ENCODE peak calls at places on chromosome 10, in five cellular contexts. One of them, this sample, is unnamed. For H3K36me3, the result is how much of the 10 kb centered on the place peaks cover.

GRCh38 chr10:93061594-93062498 is 1.2 kb downstream of the CYP26C1 start:
- DNase-seq in GM23338: peak
- DNase-seq in PC-9: no peak
- DNase-seq in GM23248: peak
- DNase-seq in PC-3: no peak
- DNase-seq in this sample: no peak

GRCh38 chr10:293636-294035 is 158.4 kb downstream of the ZMYND11 start:
- DNase-seq in GM23248: no peak
- DNase-seq in GM23338: no peak
- DNase-seq in PC-9: no peak
- DNase-seq in PC-3: no peak
- DNase-seq in this sample: no peak

GRCh38 chr10:93818086-93818485 is 60.4 kb downstream of the LGI1 start:
- DNase-seq in PC-3: no peak
- DNase-seq in GM23248: no peak
- DNase-seq in PC-9: no peak
- DNase-seq in GM23338: no peak
- DNase-seq in this sample: no peak

GRCh38 chr10:51910596-51910995 is 211.2 kb upstream of the CSTF2T start:
- DNase-seq in GM23248: no peak
- DNase-seq in GM23338: peak
- DNase-seq in PC-9: no peak
- DNase-seq in PC-3: no peak
- DNase-seq in this sample: no peak

GRCh38 chr10:2798340-2798739 is 269.0 kb upstream of the PFKP start:
- DNase-seq in PC-9: no peak
- DNase-seq in GM23338: peak
- DNase-seq in PC-3: no peak
- DNase-seq in GM23248: no peak
- DNase-seq in this sample: no peak

GRCh38 chr10:17200035-17200884 is 1.2 kb downstream of the TRDMT1 start:
- DNase-seq in GM23338: no peak
- DNase-seq in PC-3: no peak
- DNase-seq in PC-9: no peak
- DNase-seq in GM23248: peak
- DNase-seq in this sample: no peak

GRCh38 chr10:86652361-86653202 is 1.8 kb upstream of the OPN4 start:
- DNase-seq in PC-9: peak
- DNase-seq in GM23248: no peak
- DNase-seq in GM23338: no peak
- DNase-seq in PC-3: no peak
- DNase-seq in this sample: peak

GRCh38 chr10:16545126-16545736 is 23.6 kb upstream of the C1QL3 start:
- DNase-seq in PC-3: peak
- DNase-seq in PC-9: no peak
- DNase-seq in GM23248: peak
- DNase-seq in GM23338: peak
- DNase-seq in this sample: peak

GRCh38 chr10:113020838-113021237 is 70.8 kb downstream of the TCF7L2 start:
- DNase-seq in PC-9: no peak
- DNase-seq in PC-3: no peak
- DNase-seq in GM23248: peak
- DNase-seq in GM23338: no peak
- DNase-seq in this sample: peak

GRCh38 chr10:46229144-46229563 is 57.6 kb upstream of the ANTXRL start:
- DNase-seq in PC-3: no peak
- DNase-seq in PC-9: peak
- DNase-seq in GM23338: peak
- DNase-seq in GM23248: peak
- DNase-seq in this sample: peak

GRCh38 chr10:19762026-19762425 is 54.2 kb upstream of the PLXDC2 start:
- DNase-seq in PC-3: no peak
- DNase-seq in GM23248: no peak
- DNase-seq in GM23338: no peak
- DNase-seq in PC-9: no peak
- DNase-seq in this sample: no peak

GRCh38 chr10:89521368-89521767 is 14.0 kb downstream of the SLC16A12 start:
- DNase-seq in GM23248: no peak
- DNase-seq in PC-9: no peak
- DNase-seq in GM23338: no peak
- DNase-seq in PC-3: no peak
- DNase-seq in this sample: no peak

GRCh38 chr10:47299989-47300931 is at the start of gene GDF10:
- DNase-seq in GM23248: peak
- DNase-seq in PC-9: no peak
- DNase-seq in PC-3: no peak
- DNase-seq in GM23338: peak
- DNase-seq in this sample: no peak

GRCh38 chr10:126321455-126321854 is 66.8 kb downstream of the ADAM12 start:
- DNase-seq in PC-3: no peak
- DNase-seq in GM23338: no peak
- DNase-seq in PC-9: no peak
- DNase-seq in GM23248: no peak
- DNase-seq in this sample: no peak

GRCh38 chr10:1434202-1434601 is 303.1 kb downstream of the ADARB2 start:
- DNase-seq in GM23248: no peak
- DNase-seq in PC-3: no peak
- DNase-seq in GM23338: peak
- DNase-seq in PC-9: no peak
- DNase-seq in this sample: no peak

GRCh38 chr10:15439381-15439837 is 68.3 kb upstream of the FAM171A1 start:
- DNase-seq in PC-3: no peak
- DNase-seq in GM23338: peak
- DNase-seq in PC-9: no peak
- DNase-seq in GM23248: peak
- DNase-seq in this sample: no peak

GRCh38 chr10:97462309-97462708 is 16.3 kb downstream of the ZDHHC16 start:
- DNase-seq in PC-3: no peak
- DNase-seq in GM23338: no peak
- DNase-seq in GM23248: no peak
- DNase-seq in PC-9: no peak
- DNase-seq in this sample: no peak
- H3K36me3 ChIP-seq in PC-3: half or more
- H3K36me3 ChIP-seq in GM23338: half or more
- H3K36me3 ChIP-seq in GM23248: half or more
- H3K36me3 ChIP-seq in PC-9: under half
- H3K36me3 ChIP-seq in this sample: half or more

GRCh38 chr10:132123606-132124005 is 57.9 kb downstream of the JAKMIP3 start:
- DNase-seq in GM23338: no peak
- DNase-seq in PC-9: no peak
- DNase-seq in GM23248: no peak
- DNase-seq in PC-3: no peak
- DNase-seq in this sample: no peak

GRCh38 chr10:132120734-132121510 is 55.2 kb downstream of the JAKMIP3 start:
- DNase-seq in GM23248: no peak
- DNase-seq in PC-3: no peak
- DNase-seq in PC-9: no peak
- DNase-seq in GM23338: no peak
- DNase-seq in this sample: no peak

GRCh38 chr10:132122939-132123445 is 57.2 kb downstream of the JAKMIP3 start:
- DNase-seq in PC-9: no peak
- DNase-seq in GM23248: no peak
- DNase-seq in GM23338: no peak
- DNase-seq in PC-3: no peak
- DNase-seq in this sample: no peak

GRCh38 chr10:132121511-132121830 is 55.7 kb downstream of the JAKMIP3 start:
- DNase-seq in GM23248: no peak
- DNase-seq in PC-3: no peak
- DNase-seq in PC-9: no peak
- DNase-seq in GM23338: no peak
- DNase-seq in this sample: no peak

DNA sequence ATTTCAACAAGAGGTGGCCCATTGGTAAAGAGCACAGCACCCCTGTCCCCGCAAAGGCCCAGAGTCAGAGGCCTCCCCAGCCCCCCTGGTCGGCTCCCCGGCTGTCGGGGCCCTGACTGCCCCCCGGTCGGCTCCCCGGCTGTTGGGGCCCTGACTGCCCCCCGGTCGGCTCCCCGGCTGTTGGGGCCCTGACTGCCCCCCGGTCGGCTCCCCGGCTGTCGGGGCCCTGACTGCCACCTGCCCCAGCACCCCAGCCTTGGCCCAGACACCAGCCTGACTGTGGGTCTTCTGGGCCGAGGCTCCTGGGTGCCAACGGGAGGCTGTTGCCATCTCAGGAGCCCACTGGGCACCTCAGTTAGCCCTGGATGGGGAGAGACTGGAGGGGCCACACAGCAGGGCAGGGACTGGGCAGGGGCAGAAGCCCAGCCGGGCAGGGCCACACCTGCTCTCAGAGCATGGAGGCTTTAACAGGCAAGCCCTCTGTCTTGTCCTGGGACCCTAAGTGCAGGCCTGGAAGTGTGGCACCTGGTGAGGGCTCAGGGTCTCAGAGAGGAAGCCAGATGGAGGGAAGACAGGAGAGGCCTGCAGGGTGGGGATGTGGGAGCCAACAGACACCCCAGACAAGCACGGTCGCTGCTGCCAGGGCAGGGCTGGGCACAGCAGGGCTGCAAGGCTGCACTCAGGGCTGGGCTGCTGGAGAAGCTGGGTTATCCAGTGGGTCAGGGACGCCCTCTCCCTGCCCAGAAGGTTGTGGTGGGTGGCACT is 56.5 kb downstream of the JAKMIP3 start:
- DNase-seq in GM23338: no peak
- DNase-seq in PC-3: no peak
- DNase-seq in PC-9: no peak
- DNase-seq in GM23248: no peak
- DNase-seq in this sample: no peak
- H3K4me3 ChIP-seq in GM23338: no peak
- H3K4me3 ChIP-seq in PC-3: no peak
- H3K4me3 ChIP-seq in PC-9: no peak
- H3K4me3 ChIP-seq in GM23248: no peak
- H3K4me3 ChIP-seq in this sample: no peak

DNA sequence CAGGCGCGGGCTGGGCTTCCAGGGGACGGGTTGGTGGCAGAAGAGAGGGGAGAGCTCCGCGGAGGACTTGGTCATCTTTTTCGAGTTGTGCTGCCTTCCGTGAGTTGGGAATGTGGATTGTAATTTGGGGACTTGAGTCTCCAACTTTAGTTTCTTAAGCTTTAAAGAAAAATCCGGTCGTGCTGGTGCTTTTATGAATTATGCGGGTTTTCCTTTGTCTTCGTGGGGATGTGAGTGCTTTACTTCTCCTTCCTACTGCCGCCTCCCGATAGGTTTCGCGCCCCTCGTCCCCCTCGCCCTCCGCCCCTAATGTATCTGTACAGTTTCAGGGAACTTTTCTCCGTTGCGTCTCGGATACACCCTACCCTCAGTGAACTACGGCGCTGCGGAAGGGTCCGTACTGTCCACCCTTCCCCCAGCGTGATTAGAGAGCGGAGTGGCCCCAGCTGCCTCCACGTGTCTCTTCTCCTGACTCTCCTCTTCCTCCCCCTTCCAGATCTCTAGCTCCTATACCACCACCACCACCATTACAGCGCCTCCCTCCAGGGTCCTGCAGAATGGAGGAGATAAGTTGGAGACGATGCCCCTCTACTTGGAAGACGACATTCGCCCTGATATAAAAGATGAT is 649 bp downstream of the SCD start:
- DNase-seq in GM23338: no peak
- DNase-seq in PC-3: no peak
- DNase-seq in PC-9: no peak
- DNase-seq in GM23248: peak
- DNase-seq in this sample: peak
- TF ChIP-seq EZH2 in GM23338: no peak
- TF ChIP-seq EZH2 in PC-3: no peak
- TF ChIP-seq EZH2 in PC-9: no peak
- TF ChIP-seq EZH2 in GM23248: no peak
- TF ChIP-seq EZH2 in this sample: no peak

GRCh38 chr10:79431422-79431821 is 14.0 kb downstream of the ZCCHC24 start:
- DNase-seq in PC-3: no peak
- DNase-seq in GM23248: peak
- DNase-seq in GM23338: no peak
- DNase-seq in PC-9: no peak
- DNase-seq in this sample: no peak
- H3K36me3 ChIP-seq in PC-3: under half
- H3K36me3 ChIP-seq in GM23248: under half
- H3K36me3 ChIP-seq in GM23338: under half
- H3K36me3 ChIP-seq in PC-9: under half
- H3K36me3 ChIP-seq in this sample: under half

GRCh38 chr10:100826983-100827818 is 81.8 kb downstream of the PAX2 start:
- DNase-seq in GM23248: peak
- DNase-seq in GM23338: peak
- DNase-seq in PC-3: no peak
- DNase-seq in PC-9: no peak
- DNase-seq in this sample: no peak

GRCh38 chr10:100829933-100830727 is 82.6 kb upstream of the SLF2 start:
- DNase-seq in GM23338: peak
- DNase-seq in PC-9: no peak
- DNase-seq in GM23248: no peak
- DNase-seq in PC-3: no peak
- DNase-seq in this sample: no peak

GRCh38 chr10:100827819-100828743 is 82.7 kb downstream of the PAX2 start:
- DNase-seq in GM23248: peak
- DNase-seq in PC-9: peak
- DNase-seq in PC-3: peak
- DNase-seq in GM23338: peak
- DNase-seq in this sample: peak

GRCh38 chr10:100829103-100829870 is 83.5 kb upstream of the SLF2 start:
- DNase-seq in PC-3: peak
- DNase-seq in PC-9: no peak
- DNase-seq in GM23248: peak
- DNase-seq in GM23338: peak
- DNase-seq in this sample: no peak

GRCh38 chr10:100828744-100829102 is 83.3 kb downstream of the PAX2 start:
- DNase-seq in PC-3: no peak
- DNase-seq in GM23338: peak
- DNase-seq in PC-9: no peak
- DNase-seq in GM23248: peak
- DNase-seq in this sample: peak
- H3K4me3 ChIP-seq in PC-3: peak
- H3K4me3 ChIP-seq in GM23338: peak
- H3K4me3 ChIP-seq in PC-9: no peak
- H3K4me3 ChIP-seq in GM23248: peak
- H3K4me3 ChIP-seq in this sample: peak

DNA sequence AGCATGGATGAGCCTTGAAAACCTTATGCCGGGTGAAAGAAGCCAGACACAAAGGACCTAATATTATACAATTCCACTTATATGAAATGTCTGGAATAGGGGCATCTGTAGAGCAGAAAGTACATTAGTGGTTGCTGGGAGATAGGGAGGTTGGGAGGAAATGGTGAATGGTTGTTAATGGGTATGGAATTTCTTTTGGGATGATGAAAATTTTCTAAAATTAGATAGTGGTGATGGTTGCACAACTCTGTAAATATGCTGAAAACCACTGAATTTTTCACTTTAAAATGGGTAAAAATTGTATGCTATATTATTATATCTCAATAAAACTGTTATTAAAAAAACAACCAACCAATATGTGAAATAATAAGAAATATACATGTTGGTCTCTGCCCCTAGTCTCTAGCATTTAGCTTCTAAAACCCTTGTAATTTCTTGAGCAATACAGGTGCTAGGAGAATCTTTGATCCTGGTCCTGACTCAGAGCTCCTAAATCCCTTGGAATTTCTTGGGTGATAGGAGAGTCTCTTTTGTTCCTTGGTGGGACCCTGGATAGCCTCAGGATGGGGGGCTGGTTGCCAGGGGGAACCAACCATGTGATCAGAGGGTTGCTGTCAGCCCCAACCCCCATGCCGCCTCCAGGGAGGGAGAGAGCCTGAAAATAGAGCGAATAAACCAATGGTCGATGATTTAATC is 64.0 kb downstream of the TACR2 start:
- DNase-seq in GM23248: peak
- DNase-seq in PC-3: peak
- DNase-seq in PC-9: no peak
- DNase-seq in GM23338: no peak
- DNase-seq in this sample: no peak
- TF ChIP-seq EZH2 in GM23248: no peak
- TF ChIP-seq EZH2 in PC-3: no peak
- TF ChIP-seq EZH2 in PC-9: no peak
- TF ChIP-seq EZH2 in GM23338: no peak
- TF ChIP-seq EZH2 in this sample: no peak